ENCODE peak calls at places on chromosomes 13 and 19, in ten cellular contexts. D is head of caudate nucleus, S is H7, F is HuH-7.5, H is NCI-H146, A is HS-27A, V is SK-N-SH, Z is BJ, I is cardiac muscle cell, R is transverse colon. M is an unnamed sample.

GRCh38 chr13:28574617-28575142 is 79.8 kb upstream of the FLT1 start:
- DNase-seq in I (peak), R (peak), H (no peak), Z (peak), D (no peak), F (no peak), S (no peak), V (no peak), A (peak), M (peak)

GRCh38 chr13:20489185-20489820 is 36.4 kb downstream of the CRYL1 start:
- DNase-seq in I (no peak), S (no peak), R (peak), D (peak), F (no peak), V (no peak), H (no peak), A (no peak), Z (no peak), M (peak)

GRCh38 chr13:37326319-37326718 is 220.9 kb upstream of the CSNK1A1L start:
- DNase-seq in I (peak), D (no peak), F (no peak), R (no peak), H (no peak), V (no peak), Z (no peak), A (no peak), S (no peak), M (no peak)

GRCh38 chr19:47229674-47230121 is 1.3 kb downstream of the BBC3 start:
- DNase-seq in D (no peak), A (no peak), I (no peak), Z (no peak), S (peak), V (peak), R (peak), F (no peak), H (peak), M (peak)

GRCh38 chr19:11017275-11018035 is 56.6 kb downstream of the SMARCA4 start:
- DNase-seq in R (no peak), I (no peak), A (no peak), D (no peak), Z (no peak), F (no peak), V (no peak), S (peak), H (no peak), M (no peak)

GRCh38 chr13:112825071-112825470 is 135.2 kb downstream of the ATP11A start:
- DNase-seq in I (no peak), A (no peak), V (no peak), D (no peak), R (no peak), S (no peak), Z (no peak), F (no peak), H (no peak), M (no peak)

GRCh38 chr13:33744589-33745369 is 73.2 kb upstream of the RFC3 start:
- DNase-seq in D (no peak), V (no peak), S (no peak), Z (no peak), F (no peak), A (no peak), H (peak), R (no peak), I (peak), M (peak)

GRCh38 chr19:50896591-50897190 is 14.5 kb downstream of the KLK4 start:
- DNase-seq in R (no peak), I (peak), F (no peak), A (no peak), D (no peak), V (no peak), S (no peak), Z (no peak), H (peak), M (peak)

GRCh38 chr19:8569066-8569761 is 8.0 kb downstream of the MYO1F start:
- DNase-seq in S (no peak), A (peak), Z (peak), F (no peak), I (peak), V (no peak), D (no peak), H (no peak), R (peak), M (no peak)

GRCh38 chr13:33634526-33635111 is 183.3 kb upstream of the RFC3 start:
- DNase-seq in I (peak), A (no peak), R (no peak), D (no peak), Z (no peak), H (no peak), F (no peak), V (no peak), S (no peak), M (no peak)

GRCh38 chr13:41763772-41764171 is 197.1 kb downstream of the VWA8 start:
- DNase-seq in D (no peak), S (no peak), Z (no peak), H (no peak), V (no peak), F (no peak), I (no peak), R (no peak), A (no peak), M (no peak)

M was measured in DMS53.